ENCODE peak calls at places on chromosomes 4 and X, in four cellular contexts. X is DMS153, U is AG08396, Z is neural crest cell. N is an unnamed sample.

GRCh38 chr4:160127211-160127610 is 1024.3 kb downstream of the RAPGEF2 start:
- DNase-seq in U (no peak), Z (no peak), X (no peak), N (no peak)

GRCh38 chr4:74408639-74409038 is 36.3 kb upstream of the AREG start:
- DNase-seq in U (no peak), Z (no peak), X (no peak), N (no peak)

GRCh38 chr4:48255959-48256342 is 13.7 kb downstream of the TEC start:
- DNase-seq in X (no peak), U (no peak), Z (no peak), N (no peak)

GRCh38 chr4:55931833-55932232 is 16.9 kb upstream of the CEP135 start:
- DNase-seq in X (no peak), U (no peak), Z (no peak), N (no peak)

GRCh38 chr4:112589207-112589606 is 47.5 kb downstream of the ZGRF1 start:
- DNase-seq in U (peak; percentile 9), X (no peak), Z (no peak), N (no peak)

GRCh38 chr4:120720354-120720753 is 202.2 kb downstream of the PRDM5 start:
- DNase-seq in U (no peak), X (no peak), Z (no peak), N (no peak)

GRCh38 chr4:107691378-107691777 is 28.7 kb downstream of the PAPSS1 start:
- DNase-seq in U (no peak), X (no peak), Z (no peak), N (no peak)

GRCh38 chrX:45697591-45697990 is 496.9 kb upstream of the DIPK2B start:
- DNase-seq in U (peak; percentile 56), X (no peak), Z (no peak), N (no peak)

GRCh38 chr4:147651563-147651962 is 32.4 kb downstream of the PRMT9 start:
- DNase-seq in X (no peak), Z (no peak), U (no peak), N (no peak)

GRCh38 chr4:24730256-24731001 is 64.9 kb upstream of the SOD3 start:
- DNase-seq in Z (no peak), U (peak; percentile 66), X (no peak), N (no peak)

GRCh38 chr4:139582044-139582443 is 26.0 kb upstream of the SETD7 start:
- DNase-seq in Z (no peak), X (no peak), U (no peak), N (no peak)

GRCh38 chr4:139319571-139319970 is 17.3 kb upstream of the NDUFC1 start:
- DNase-seq in X (no peak), Z (no peak), U (no peak), N (no peak)

GRCh38 chr4:145071560-145071959 is 26.4 kb downstream of the ANAPC10 start:
- DNase-seq in Z (no peak), X (no peak), U (no peak), N (no peak)

GRCh38 chr4:16240300-16240699 is 14.0 kb upstream of the TAPT1 start:
- DNase-seq in X (no peak), Z (no peak), U (no peak), N (no peak)

GRCh38 chr4:148094149-148094548 is 348.1 kb downstream of the NR3C2 start:
- DNase-seq in Z (no peak), U (no peak), X (no peak), N (no peak)

GRCh38 chr4:108954880-108955279 is 192.0 kb upstream of the ETNPPL start:
- DNase-seq in Z (no peak), U (no peak), X (no peak), N (no peak)

GRCh38 chr4:1565598-1566295 is 118.4 kb downstream of the FAM53A start:
- DNase-seq in U (no peak), Z (no peak), X (no peak), N (no peak)

GRCh38 chr4:26936284-26937065 is 75.8 kb downstream of the STIM2 start:
- DNase-seq in Z (no peak), X (no peak), U (no peak), N (no peak)

GRCh38 chr4:5706486-5707290 is 1.7 kb downstream of the EVC2 start:
- DNase-seq in U (no peak), Z (no peak), X (no peak), N (no peak)

GRCh38 chr4:180809439-180809838 is 1433.8 kb upstream of the TENM3 start:
- DNase-seq in U (no peak), Z (no peak), X (no peak), N (no peak)

GRCh38 chrX:85113746-85114145 is 110.1 kb downstream of the APOOL start:
- DNase-seq in Z (no peak), X (no peak), U (no peak), N (no peak)

GRCh38 chr4:135777386-135777785 is 1575.8 kb upstream of the PABPC4L start:
- DNase-seq in Z (no peak), U (no peak), X (no peak), N (no peak)

N was measured in WTC11.